ENCODE peak calls at places on chromosomes 5 and 9, in five cellular contexts. C is A549, J is endodermal cell, U is ascending aorta, O is thyroid gland. P is an unnamed sample.

GRCh38 chr9:447230-448025 is 232.8 kb downstream of the DOCK8 start:
- DNase-seq in U (no peak), C (peak; percentile 75), J (no peak), O (no peak), P (no peak)

GRCh38 chr5:116947691-116948528 is 373.3 kb upstream of the SEMA6A start:
- DNase-seq in C (peak; percentile 60), J (peak; percentile 97), U (no peak), O (peak; percentile 67), P (peak; percentile 82)

GRCh38 chr5:180352116-180352975 is 790 bp downstream of the GFPT2 start:
- DNase-seq in C (no peak), U (no peak), J (peak; percentile 78), O (peak; percentile 47), P (peak; percentile 49)

GRCh38 chr9:37010180-37010579 is 23.9 kb downstream of the PAX5 start:
- DNase-seq in U (no peak), J (no peak), O (no peak), C (no peak), P (no peak)

GRCh38 chr5:9726931-9727330 is 96.8 kb upstream of the TAS2R1 start:
- DNase-seq in C (no peak), J (no peak), O (no peak), U (no peak), P (no peak)

GRCh38 chr5:133552925-133553525 is 59.3 kb downstream of the FSTL4 start:
- DNase-seq in J (peak; percentile 91), U (no peak), C (peak; percentile 61), O (peak; percentile 29), P (peak; percentile 75)

GRCh38 chr9:110217656-110218099 is 9.7 kb upstream of the C9orf152 start:
- DNase-seq in J (no peak), C (peak; percentile 63), O (peak; percentile 9), U (no peak), P (peak; percentile 13)

GRCh38 chr5:4511996-4512656 is 628.0 kb upstream of the ADAMTS16 start:
- DNase-seq in O (peak; percentile 57), C (peak; percentile 18), J (peak; percentile 86), U (no peak), P (peak; percentile 9)

GRCh38 chr9:97978706-97979105 is 4.4 kb upstream of the ANP32B start:
- DNase-seq in J (no peak), O (no peak), C (no peak), U (no peak), P (no peak)

GRCh38 chr9:113501129-113501686 is 37.7 kb downstream of the RGS3 start:
- DNase-seq in C (no peak), O (no peak), J (peak; percentile 85), U (no peak), P (no peak)

GRCh38 chr5:177607452-177608192 is 7.7 kb downstream of the B4GALT7 start:
- DNase-seq in J (peak; percentile 97), C (peak; percentile 78), O (peak; percentile 81), U (no peak), P (peak; percentile 70)

GRCh38 chr9:21853414-21853813 is 51.0 kb downstream of the MTAP start:
- DNase-seq in C (no peak), U (no peak), J (no peak), O (no peak), P (no peak)

GRCh38 chr5:54761213-54761701 is 224.1 kb downstream of the ESM1 start:
- DNase-seq in U (no peak), O (no peak), J (no peak), C (peak; percentile 31), P (no peak)

GRCh38 chr5:100444961-100445360 is 90.2 kb upstream of the FAM174A start:
- DNase-seq in O (no peak), U (no peak), C (no peak), J (no peak), P (no peak)

GRCh38 chr5:115227281-115227680 is 35.4 kb downstream of the PGGT1B start:
- DNase-seq in J (no peak), O (no peak), C (no peak), U (no peak), P (no peak)

GRCh38 chr9:125541840-125542243 is 165.2 kb downstream of the MAPKAP1 start:
- DNase-seq in O (peak; percentile 20), C (no peak), U (no peak), J (no peak), P (peak; percentile 27)

GRCh38 chr9:96884443-96884842 is 30.1 kb upstream of the ZNF782 start:
- DNase-seq in U (no peak), C (peak; percentile 45), O (no peak), J (no peak), P (no peak)

GRCh38 chr9:36679710-36680109 is 107.0 kb downstream of the MELK start:
- DNase-seq in J (no peak), U (no peak), C (no peak), O (no peak), P (no peak)

GRCh38 chr9:110214553-110214952 is 6.6 kb upstream of the C9orf152 start:
- DNase-seq in C (no peak), J (no peak), U (no peak), O (no peak), P (no peak)

GRCh38 chr9:27377811-27378345 is 80.9 kb upstream of the EQTN start:
- DNase-seq in U (no peak), C (no peak), J (no peak), O (no peak), P (no peak)

GRCh38 chr5:75588666-75589065 is 22.6 kb upstream of the ANKDD1B start:
- DNase-seq in O (no peak), J (peak; percentile 79), C (no peak), U (no peak), P (peak; percentile 49)

GRCh38 chr9:123238364-123238763 is 30.0 kb downstream of the STRBP start:
- DNase-seq in U (no peak), C (no peak), O (no peak), J (no peak), P (no peak)

GRCh38 chr9:123232332-123232731 is 36.1 kb downstream of the STRBP start:
- DNase-seq in C (no peak), U (no peak), J (no peak), O (no peak), P (peak; percentile 38)

GRCh38 chr9:123237220-123237619 is 31.2 kb downstream of the STRBP start:
- DNase-seq in U (no peak), J (no peak), O (no peak), C (no peak), P (no peak)

GRCh38 chr9:123235448-123235847 is 32.9 kb downstream of the STRBP start:
- DNase-seq in U (no peak), J (no peak), C (no peak), O (no peak), P (no peak)

GRCh38 chr9:123234853-123235252 is 33.5 kb downstream of the STRBP start:
- DNase-seq in O (no peak), J (no peak), C (no peak), U (no peak), P (no peak)
- H3K4me1 ChIP-seq in O (no peaks in the 10 kb centered on the region), J (no peaks in the 10 kb centered on the region), C (peaks cover 4% of the 10 kb centered on the region), U (no peaks in the 10 kb centered on the region), P (peaks cover 9% of the 10 kb centered on the region)

GRCh38 chr9:134039386-134040175 is 14.3 kb downstream of the BRD3OS start:
- DNase-seq in U (no peak), O (no peak), J (no peak), C (no peak), P (no peak)

GRCh38 chr9:134040831-134041648 is 15.8 kb downstream of the BRD3OS start:
- DNase-seq in U (no peak), C (no peak), O (no peak), J (no peak), P (no peak)

GRCh38 chr9:134043531-134043988 is 18.3 kb downstream of the BRD3OS start:
- DNase-seq in U (no peak), J (no peak), C (no peak), O (no peak), P (no peak)

GRCh38 chr9:134041649-134041962 is 16.3 kb downstream of the BRD3OS start:
- DNase-seq in O (no peak), U (no peak), C (no peak), J (no peak), P (no peak)

DNA sequence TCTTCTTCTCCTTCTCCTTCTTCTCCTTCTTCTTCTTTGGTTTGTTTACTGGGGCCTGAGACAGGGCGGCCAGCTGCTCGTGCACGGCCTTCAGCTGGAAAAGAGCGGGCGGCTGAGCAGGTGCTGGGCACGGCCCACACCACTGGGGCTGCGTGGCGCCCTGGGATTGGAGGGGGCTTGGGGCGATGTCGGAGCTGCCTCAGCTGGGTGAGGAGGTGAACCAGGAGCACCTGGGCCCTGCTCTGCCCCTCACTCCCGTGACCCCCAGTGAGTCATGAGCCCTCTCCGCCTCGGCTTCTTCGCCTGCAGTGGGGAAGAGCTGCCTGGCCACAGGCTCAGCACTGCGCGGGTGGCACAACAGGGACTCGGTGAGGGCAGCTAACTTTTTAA is 14.9 kb downstream of the BRD3OS start:
- DNase-seq in J (no peak), C (no peak), O (no peak), U (no peak), P (no peak)
- H3K4me1 ChIP-seq in J (no peaks in the 10 kb centered on the region), C (no peaks in the 10 kb centered on the region), O (peaks cover 8% of the 10 kb centered on the region), U (no peaks in the 10 kb centered on the region), P (no peaks in the 10 kb centered on the region)

DNA sequence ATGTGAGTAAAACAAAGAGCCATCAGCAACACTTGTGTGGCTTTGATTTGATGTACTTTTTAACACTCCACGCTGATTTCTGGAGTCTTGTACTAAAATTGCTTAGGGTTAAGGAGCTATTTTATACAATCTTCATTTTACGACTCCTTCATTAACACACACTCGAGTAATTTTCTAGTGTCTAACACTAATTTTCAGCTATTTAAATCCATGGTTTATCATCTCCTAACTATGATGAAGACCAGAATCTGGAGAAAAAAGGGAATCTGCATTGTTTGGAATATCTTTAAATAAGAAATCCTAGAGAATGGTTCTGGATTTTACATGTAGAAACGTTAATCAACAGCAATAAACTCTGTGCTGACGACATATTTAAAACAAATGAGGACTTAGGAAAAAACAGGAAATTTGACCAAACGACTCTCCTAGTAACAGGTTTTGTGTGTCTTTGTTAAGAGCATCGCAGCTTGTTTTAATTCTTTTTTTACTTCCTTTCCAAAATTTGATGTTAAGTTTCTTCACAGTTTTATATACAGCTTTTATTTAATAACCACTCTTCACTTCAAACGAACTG is 138.4 kb downstream of the AOPEP start:
- DNase-seq in J (no peak), O (no peak), C (no peak), U (no peak), P (no peak)
- H3K4me1 ChIP-seq in J (peaks cover 8% of the 10 kb centered on the region), O (peaks cover 38% of the 10 kb centered on the region), C (peaks cover 79% of the 10 kb centered on the region), U (peaks cover 60% of the 10 kb centered on the region), P (peaks cover 42% of the 10 kb centered on the region)

GRCh38 chr9:121198512-121199042 is 3.1 kb downstream of the RAB14 start:
- DNase-seq in C (no peak), J (no peak), O (no peak), U (no peak), P (no peak)

GRCh38 chr9:121199921-121200320 is 1.7 kb downstream of the RAB14 start:
- DNase-seq in J (no peak), O (no peak), U (no peak), C (no peak), P (no peak)

GRCh38 chr9:121196389-121196788 is 5.3 kb downstream of the RAB14 start:
- DNase-seq in J (no peak), U (no peak), C (no peak), O (no peak), P (no peak)

GRCh38 chr9:121194730-121195129 is 6.9 kb downstream of the RAB14 start:
- DNase-seq in J (no peak), C (no peak), U (no peak), O (no peak), P (no peak)

GRCh38 chr9:121197135-121197534 is 4.5 kb downstream of the RAB14 start:
- DNase-seq in C (no peak), J (no peak), U (no peak), O (no peak), P (no peak)
- H3K4me1 ChIP-seq in C (peaks cover 82% of the 10 kb centered on the region), J (peaks cover 10% of the 10 kb centered on the region), U (peaks cover 51% of the 10 kb centered on the region), O (peaks cover 73% of the 10 kb centered on the region), P (peaks cover 35% of the 10 kb centered on the region)

GRCh38 chr5:158589939-158590338 is 509.8 kb downstream of the EBF1 start:
- DNase-seq in J (no peak), C (no peak), O (no peak), U (no peak), P (no peak)
- H3K4me1 ChIP-seq in J (peaks cover 12% of the 10 kb centered on the region), C (no peaks in the 10 kb centered on the region), O (peaks cover 11% of the 10 kb centered on the region), U (peaks cover 20% of the 10 kb centered on the region), P (no peaks in the 10 kb centered on the region)

P was measured in HAP-1.